ENCODE peak calls at places on chromosomes 4 and X, in nine cellular contexts. N is NCI-H524; E is HL-60; G is glutamatergic neuron; S is fibroblast of the aortic adventitia; V is MV-4-11; Q is heart left ventricle; I is activated CD4-positive, CD25-positive, alpha-beta regulatory T cell treated with anti-CD3 and anti-CD28 coated beads, Interleukin-2, amount 50 U/mL, for 72 hours; C is AG10803. R is an unnamed sample.

GRCh38 chrX:138886769-138887168 is 175.3 kb upstream of the FGF13 start:
- DNase-seq in G (no peak), I (no peak), E (no peak), V (no peak), S (peak), Q (no peak), C (no peak), N (no peak), R (no peak)

GRCh38 chr4:153474251-153474650 is 8.1 kb downstream of the TMEM131L start:
- DNase-seq in V (no peak), S (no peak), I (no peak), G (no peak), E (no peak), C (no peak), N (no peak), Q (no peak), R (no peak)

GRCh38 chr4:179272282-179272681 is 1830.0 kb upstream of the AGA start:
- DNase-seq in G (no peak), I (no peak), V (no peak), Q (no peak), C (no peak), S (no peak), N (no peak), E (no peak), R (no peak)

GRCh38 chr4:20422398-20422797 is 170.7 kb downstream of the SLIT2 start:
- DNase-seq in E (peak), G (peak), C (peak), Q (peak), S (peak), N (peak), V (peak), I (no peak), R (peak)

GRCh38 chrX:67563469-67564448 is 19.9 kb downstream of the AR start:
- DNase-seq in N (no peak), S (peak), E (no peak), Q (no peak), G (no peak), I (no peak), C (no peak), V (no peak), R (no peak)

GRCh38 chrX:115690554-115691216 is 129.7 kb downstream of the PLS3 start:
- DNase-seq in S (peak), C (peak), N (peak), Q (peak), G (peak), I (peak), V (no peak), E (peak), R (peak)

GRCh38 chrX:15956684-15957083 is 102.1 kb upstream of the AP1S2 start:
- DNase-seq in N (no peak), Q (no peak), I (no peak), S (no peak), E (no peak), G (no peak), V (no peak), C (no peak), R (no peak)

GRCh38 chr4:2891294-2891693 is 47.6 kb downstream of the ADD1 start:
- DNase-seq in N (no peak), I (no peak), G (no peak), S (peak), Q (no peak), V (no peak), C (peak), E (no peak), R (no peak)

GRCh38 chr4:27318740-27319139 is 458.1 kb downstream of the STIM2 start:
- DNase-seq in V (peak), S (peak), Q (no peak), I (no peak), G (peak), C (peak), N (no peak), E (peak), R (no peak)

GRCh38 chr4:176150283-176150682 is 45.1 kb downstream of the SPATA4 start:
- DNase-seq in E (peak), Q (no peak), C (peak), N (peak), S (peak), V (peak), G (no peak), I (no peak), R (no peak)

GRCh38 chr4:184282251-184282713 is 64.6 kb upstream of the ENPP6 start:
- DNase-seq in C (no peak), S (no peak), N (no peak), Q (no peak), E (no peak), G (no peak), I (no peak), V (peak), R (no peak)

GRCh38 chr4:184163813-184164212 is 53.9 kb downstream of the ENPP6 start:
- DNase-seq in N (peak), S (peak), C (peak), V (peak), Q (peak), I (no peak), E (peak), G (peak), R (no peak)

GRCh38 chrX:48695524-48695875 is 1.0 kb upstream of the SUV39H1 start:
- DNase-seq in N (peak), C (no peak), Q (no peak), S (no peak), I (no peak), G (no peak), E (no peak), V (no peak), R (no peak)

GRCh38 chrX:17441965-17442364 is 67.0 kb downstream of the NHS start:
- DNase-seq in V (no peak), E (no peak), Q (no peak), N (no peak), I (no peak), G (no peak), C (peak), S (peak), R (no peak)

R was measured in smooth muscle cell of the brain vasculature.